ENCODE peak calls at places on chromosomes 12 and 14, in eight cellular contexts. Q is KBM-7; K is activated CD8-positive, alpha-beta memory T cell treated with anti-CD3 and anti-CD28 coated beads, Interleukin-2, amount 50 U/mL, for 4 hours; S is SIG-M5; M is NCI-H1092 treated with DMSO at 0.1 percent for 48 hours; T is uterus; W is HTR-8/SVneo; D is lung. J is an unnamed sample.

GRCh38 chr12:118377891-118378470 is 1.6 kb downstream of the SUDS3 start:
- DNase-seq in Q (peak), K (peak), S (peak), M (peak), T (peak), W (peak), D (peak), J (no peak)

GRCh38 chr14:21711360-21711961 is 37.8 kb upstream of the OR4E1 start:
- DNase-seq in Q (peak), K (no peak), S (no peak), M (peak), T (no peak), W (peak), D (no peak), J (no peak)

GRCh38 chr12:5088586-5089264 is 45.0 kb downstream of the KCNA5 start:
- DNase-seq in Q (no peak), K (no peak), S (no peak), M (no peak), T (peak), W (no peak), D (no peak), J (no peak)

GRCh38 chr12:115960-116915 is 49.7 kb downstream of the IQSEC3 start:
- DNase-seq in Q (no peak), K (no peak), S (no peak), M (no peak), T (no peak), W (no peak), D (no peak), J (no peak)

GRCh38 chr14:34018564-34019244 is 67.8 kb upstream of the EGLN3 start:
- DNase-seq in Q (no peak), K (no peak), S (no peak), M (peak), T (peak), W (no peak), D (no peak), J (peak)

GRCh38 chr12:107845226-107845979 is 70.9 kb downstream of the ASCL4 start:
- DNase-seq in Q (no peak), K (no peak), S (no peak), M (no peak), T (no peak), W (no peak), D (no peak), J (no peak)

GRCh38 chr14:39469094-39469710 is 37.0 kb upstream of the FBXO33 start:
- DNase-seq in Q (peak), K (peak), S (no peak), M (peak), T (no peak), W (no peak), D (no peak), J (no peak)

GRCh38 chr12:110563702-110564470 is 19.2 kb downstream of the PPTC7 start:
- DNase-seq in Q (no peak), K (no peak), S (no peak), M (no peak), T (no peak), W (no peak), D (no peak), J (no peak)

GRCh38 chr12:124898200-124898950 is 16.1 kb downstream of the UBC start:
- DNase-seq in Q (peak), K (peak), S (no peak), M (peak), T (no peak), W (peak), D (no peak), J (peak)

GRCh38 chr14:105528859-105529505 is 2.6 kb downstream of the TMEM121 start:
- DNase-seq in Q (no peak), K (peak), S (no peak), M (no peak), T (no peak), W (no peak), D (no peak), J (no peak)

GRCh38 chr14:60222820-60223219 is 26.2 kb upstream of the PPM1A start:
- DNase-seq in Q (no peak), K (no peak), S (no peak), M (peak), T (no peak), W (no peak), D (peak), J (peak)

GRCh38 chr12:3361156-3361555 is 129.8 kb upstream of the PRMT8 start:
- DNase-seq in Q (no peak), K (no peak), S (no peak), M (no peak), T (no peak), W (no peak), D (no peak), J (no peak)